ENCODE peak calls at places on chromosomes 2 and 18, in five cellular contexts. One of them, this sample, is unnamed.

GRCh38 chr2:101974663-101975062 is 17.1 kb upstream of the IL1R2 start:
- DNase-seq in right lobe of liver: no peak
- DNase-seq in tibial artery: no peak
- DNase-seq in Peyer's patch: no peak
- DNase-seq in GM12878: no peak
- DNase-seq in this sample: no peak

GRCh38 chr2:20079546-20080115 is 28.2 kb upstream of the LAPTM4A start:
- DNase-seq in right lobe of liver: no peak
- DNase-seq in Peyer's patch: no peak
- DNase-seq in tibial artery: no peak
- DNase-seq in GM12878: no peak
- DNase-seq in this sample: no peak

GRCh38 chr2:226673314-226673723 is 126.3 kb downstream of the IRS1 start:
- DNase-seq in Peyer's patch: peak
- DNase-seq in tibial artery: no peak
- DNase-seq in GM12878: no peak
- DNase-seq in right lobe of liver: no peak
- DNase-seq in this sample: peak

GRCh38 chr2:54482725-54483124 is 26.6 kb downstream of the SPTBN1 start:
- DNase-seq in Peyer's patch: no peak
- DNase-seq in tibial artery: peak
- DNase-seq in right lobe of liver: no peak
- DNase-seq in GM12878: no peak
- DNase-seq in this sample: no peak

GRCh38 chr2:166238176-166238575 is 110.4 kb upstream of the SCN1A start:
- DNase-seq in right lobe of liver: no peak
- DNase-seq in Peyer's patch: no peak
- DNase-seq in GM12878: no peak
- DNase-seq in tibial artery: no peak
- DNase-seq in this sample: no peak

GRCh38 chr2:144438722-144439508 is 81.0 kb downstream of the ZEB2 start:
- DNase-seq in GM12878: no peak
- DNase-seq in Peyer's patch: no peak
- DNase-seq in tibial artery: no peak
- DNase-seq in right lobe of liver: no peak
- DNase-seq in this sample: no peak

GRCh38 chr2:63326473-63326872 is 261.8 kb downstream of the WDPCP start:
- DNase-seq in tibial artery: no peak
- DNase-seq in Peyer's patch: no peak
- DNase-seq in right lobe of liver: no peak
- DNase-seq in GM12878: no peak
- DNase-seq in this sample: no peak

GRCh38 chr2:239036819-239037558 is 189.1 kb downstream of the TWIST2 start:
- DNase-seq in tibial artery: peak
- DNase-seq in Peyer's patch: no peak
- DNase-seq in GM12878: no peak
- DNase-seq in right lobe of liver: no peak
- DNase-seq in this sample: peak

GRCh38 chr18:54608008-54608642 is 17.1 kb downstream of the DYNAP start:
- DNase-seq in GM12878: no peak
- DNase-seq in Peyer's patch: no peak
- DNase-seq in tibial artery: no peak
- DNase-seq in right lobe of liver: no peak
- DNase-seq in this sample: no peak

GRCh38 chr2:29590211-29590610 is 331.2 kb downstream of the ALK start:
- DNase-seq in GM12878: no peak
- DNase-seq in right lobe of liver: no peak
- DNase-seq in Peyer's patch: no peak
- DNase-seq in tibial artery: no peak
- DNase-seq in this sample: no peak

GRCh38 chr2:162333968-162334367 is 10.0 kb upstream of the GCA start:
- DNase-seq in GM12878: no peak
- DNase-seq in tibial artery: no peak
- DNase-seq in Peyer's patch: peak
- DNase-seq in right lobe of liver: no peak
- DNase-seq in this sample: no peak

GRCh38 chr2:38155-38554 is 8.2 kb downstream of the FAM110C start:
- DNase-seq in tibial artery: no peak
- DNase-seq in Peyer's patch: peak
- DNase-seq in GM12878: no peak
- DNase-seq in right lobe of liver: no peak
- DNase-seq in this sample: peak

GRCh38 chr2:178275600-178275999 is 81.3 kb downstream of the OSBPL6 start:
- DNase-seq in GM12878: no peak
- DNase-seq in Peyer's patch: no peak
- DNase-seq in tibial artery: no peak
- DNase-seq in right lobe of liver: no peak
- DNase-seq in this sample: no peak

GRCh38 chr2:55896633-55897032 is 26.9 kb downstream of the EFEMP1 start:
- DNase-seq in Peyer's patch: no peak
- DNase-seq in right lobe of liver: no peak
- DNase-seq in GM12878: no peak
- DNase-seq in tibial artery: no peak
- DNase-seq in this sample: no peak

GRCh38 chr2:120823551-120823950 is 87.9 kb downstream of the GLI2 start:
- DNase-seq in tibial artery: peak
- DNase-seq in GM12878: no peak
- DNase-seq in right lobe of liver: no peak
- DNase-seq in Peyer's patch: no peak
- DNase-seq in this sample: no peak

GRCh38 chr2:36812196-36812595 is 115.7 kb downstream of the VIT start:
- DNase-seq in Peyer's patch: no peak
- DNase-seq in GM12878: no peak
- DNase-seq in tibial artery: no peak
- DNase-seq in right lobe of liver: no peak
- DNase-seq in this sample: no peak

GRCh38 chr2:20603791-20604190 is 47.1 kb downstream of the HS1BP3 start:
- DNase-seq in right lobe of liver: peak
- DNase-seq in tibial artery: peak
- DNase-seq in GM12878: no peak
- DNase-seq in Peyer's patch: no peak
- DNase-seq in this sample: no peak

GRCh38 chr2:25279091-25279651 is 62.6 kb downstream of the DNMT3A start:
- DNase-seq in right lobe of liver: no peak
- DNase-seq in Peyer's patch: peak
- DNase-seq in GM12878: peak
- DNase-seq in tibial artery: peak
- DNase-seq in this sample: no peak

GRCh38 chr18:22816266-22817176 is 116.6 kb upstream of the RBBP8 start:
- DNase-seq in right lobe of liver: peak
- DNase-seq in GM12878: no peak
- DNase-seq in tibial artery: no peak
- DNase-seq in Peyer's patch: peak
- DNase-seq in this sample: no peak

GRCh38 chr2:102615620-102616436 is 3.5 kb upstream of the SLC9A2 start:
- DNase-seq in right lobe of liver: peak
- DNase-seq in tibial artery: no peak
- DNase-seq in GM12878: no peak
- DNase-seq in Peyer's patch: peak
- DNase-seq in this sample: no peak

GRCh38 chr2:156430978-156431358 is 5.2 kb upstream of the GPD2 start:
- DNase-seq in tibial artery: no peak
- DNase-seq in right lobe of liver: no peak
- DNase-seq in GM12878: peak
- DNase-seq in Peyer's patch: no peak
- DNase-seq in this sample: no peak

GRCh38 chr2:38192976-38193375 is 117.0 kb upstream of the CYP1B1 start:
- DNase-seq in Peyer's patch: no peak
- DNase-seq in GM12878: no peak
- DNase-seq in tibial artery: no peak
- DNase-seq in right lobe of liver: no peak
- DNase-seq in this sample: no peak

GRCh38 chr2:216221806-216222205 is 112.7 kb downstream of the XRCC5 start:
- DNase-seq in GM12878: no peak
- DNase-seq in tibial artery: no peak
- DNase-seq in Peyer's patch: no peak
- DNase-seq in right lobe of liver: no peak
- DNase-seq in this sample: no peak

GRCh38 chr18:50649821-50650220 is 89.9 kb downstream of the MAPK4 start:
- DNase-seq in GM12878: no peak
- DNase-seq in Peyer's patch: no peak
- DNase-seq in right lobe of liver: no peak
- DNase-seq in tibial artery: peak
- DNase-seq in this sample: no peak

GRCh38 chr2:216217904-216218260 is 108.7 kb downstream of the XRCC5 start:
- DNase-seq in Peyer's patch: no peak
- DNase-seq in tibial artery: no peak
- DNase-seq in GM12878: no peak
- DNase-seq in right lobe of liver: no peak
- DNase-seq in this sample: no peak

GRCh38 chr2:102137138-102137537 is 5.4 kb upstream of the IL1R1 start:
- DNase-seq in tibial artery: no peak
- DNase-seq in GM12878: no peak
- DNase-seq in right lobe of liver: no peak
- DNase-seq in Peyer's patch: no peak
- DNase-seq in this sample: no peak

GRCh38 chr2:160199683-160200389 is at the start of gene ITGB6:
- DNase-seq in right lobe of liver: no peak
- DNase-seq in Peyer's patch: no peak
- DNase-seq in tibial artery: no peak
- DNase-seq in GM12878: no peak
- DNase-seq in this sample: no peak

GRCh38 chr2:212842544-212843185 is 304.1 kb upstream of the ERBB4 start:
- DNase-seq in Peyer's patch: no peak
- DNase-seq in tibial artery: no peak
- DNase-seq in right lobe of liver: no peak
- DNase-seq in GM12878: no peak
- DNase-seq in this sample: no peak

GRCh38 chr18:13562494-13563029 is 163.8 kb downstream of the FAM210A start:
- DNase-seq in Peyer's patch: no peak
- DNase-seq in tibial artery: no peak
- DNase-seq in GM12878: peak
- DNase-seq in right lobe of liver: no peak
- DNase-seq in this sample: no peak

GRCh38 chr18:11501352-11501751 is 108.0 kb upstream of the SLC35G4 start:
- DNase-seq in Peyer's patch: no peak
- DNase-seq in GM12878: no peak
- DNase-seq in tibial artery: no peak
- DNase-seq in right lobe of liver: no peak
- DNase-seq in this sample: no peak

GRCh38 chr18:79519751-79520472 is 124.2 kb downstream of the NFATC1 start:
- DNase-seq in right lobe of liver: peak
- DNase-seq in tibial artery: peak
- DNase-seq in Peyer's patch: peak
- DNase-seq in GM12878: no peak
- DNase-seq in this sample: peak

GRCh38 chr2:207876834-207877535 is 107.3 kb upstream of the FZD5 start:
- DNase-seq in right lobe of liver: no peak
- DNase-seq in tibial artery: no peak
- DNase-seq in GM12878: no peak
- DNase-seq in Peyer's patch: no peak
- DNase-seq in this sample: no peak

GRCh38 chr2:154813636-154814035 is 115.1 kb downstream of the KCNJ3 start:
- DNase-seq in tibial artery: no peak
- DNase-seq in right lobe of liver: no peak
- DNase-seq in GM12878: no peak
- DNase-seq in Peyer's patch: no peak
- DNase-seq in this sample: no peak
- H3K27ac ChIP-seq in tibial artery: no peak
- H3K27ac ChIP-seq in right lobe of liver: no peak
- H3K27ac ChIP-seq in GM12878: no peak
- H3K27ac ChIP-seq in Peyer's patch: no peak
- H3K27ac ChIP-seq in this sample: no peak

DNA sequence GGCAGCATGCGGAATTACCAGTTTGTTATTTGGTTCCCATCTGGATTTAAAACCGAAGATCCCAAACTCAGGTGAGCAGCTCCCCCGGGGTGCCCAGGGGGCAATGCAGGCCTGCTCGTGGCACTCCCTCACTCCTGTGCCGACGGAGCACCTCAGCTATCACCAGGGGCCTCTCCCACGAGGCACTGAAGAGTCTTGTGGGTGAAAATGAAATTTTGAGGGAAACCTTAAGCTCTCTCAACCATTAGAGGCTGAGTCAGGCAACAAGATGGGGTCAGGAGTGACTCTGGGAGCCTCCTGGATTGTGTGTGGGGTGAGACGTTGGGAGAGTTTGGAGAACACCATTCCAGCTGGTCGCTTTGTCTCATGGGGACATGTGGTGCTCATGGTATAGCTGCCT is 189.0 kb downstream of the PRKCE start:
- DNase-seq in tibial artery: no peak
- DNase-seq in right lobe of liver: no peak
- DNase-seq in GM12878: no peak
- DNase-seq in Peyer's patch: no peak
- DNase-seq in this sample: no peak
- H3K4me3 ChIP-seq in tibial artery: no peak
- H3K4me3 ChIP-seq in right lobe of liver: no peak
- H3K4me3 ChIP-seq in GM12878: no peak
- H3K4me3 ChIP-seq in Peyer's patch: no peak
- H3K4me3 ChIP-seq in this sample: no peak

DNA sequence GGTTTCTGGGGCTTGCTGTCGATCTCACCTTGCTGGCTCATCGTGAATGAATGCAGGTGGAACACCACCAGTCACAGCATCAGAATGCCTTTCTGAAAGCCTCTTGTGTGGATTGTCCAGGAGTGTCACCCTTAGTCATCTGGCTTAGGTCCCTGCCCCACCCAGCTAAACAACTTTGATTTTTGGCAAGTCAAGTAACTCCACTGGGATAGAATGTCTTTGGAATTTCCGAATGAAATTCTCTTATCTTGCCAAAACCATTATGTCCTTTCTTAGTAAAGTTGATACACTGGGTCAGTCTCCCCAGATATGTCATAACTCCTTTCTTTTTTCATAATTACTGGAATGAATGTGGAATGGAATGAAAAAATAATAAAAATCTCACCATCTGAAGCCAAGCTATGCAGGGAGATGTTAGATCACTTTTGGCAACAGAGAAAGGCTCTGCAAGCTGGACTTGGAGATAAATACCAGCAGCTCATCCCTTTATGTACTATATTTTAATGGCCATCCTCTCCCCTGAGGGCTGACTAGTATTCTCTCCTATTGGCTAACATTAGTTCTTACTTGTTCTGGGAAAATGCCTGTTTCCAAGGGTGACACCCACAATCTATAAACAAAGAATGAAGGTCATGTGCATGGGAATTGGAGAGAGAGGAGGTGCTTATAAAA is 35.4 kb downstream of the INSIG2 start:
- DNase-seq in Peyer's patch: no peak
- DNase-seq in tibial artery: no peak
- DNase-seq in right lobe of liver: no peak
- DNase-seq in GM12878: no peak
- DNase-seq in this sample: peak
- H3K27ac ChIP-seq in Peyer's patch: no peak
- H3K27ac ChIP-seq in tibial artery: peak
- H3K27ac ChIP-seq in right lobe of liver: peak
- H3K27ac ChIP-seq in GM12878: no peak
- H3K27ac ChIP-seq in this sample: peak

GRCh38 chr2:113156278-113157107 is 17.3 kb upstream of the PSD4 start:
- DNase-seq in tibial artery: no peak
- DNase-seq in Peyer's patch: no peak
- DNase-seq in right lobe of liver: peak
- DNase-seq in GM12878: no peak
- DNase-seq in this sample: no peak
- H3K4me3 ChIP-seq in tibial artery: no peak
- H3K4me3 ChIP-seq in Peyer's patch: peak
- H3K4me3 ChIP-seq in right lobe of liver: peak
- H3K4me3 ChIP-seq in GM12878: no peak
- H3K4me3 ChIP-seq in this sample: peak